ENCODE peak calls at places on chromosomes 6 and 20, in eight cellular contexts. U is DND-41; M is Calu3; F is CD4-positive, alpha-beta T cell; W is fibroblast of mammary gland; O is PC-9; Q is choroid plexus epithelial cell; X is AG04450. Y is an unnamed sample.

GRCh38 chr20:32231847-32232246 is 24.2 kb downstream of the POFUT1 start:
- DNase-seq in U (no peak), M (no peak), F (peak), W (no peak), O (no peak), Q (peak), X (no peak), Y (no peak)

GRCh38 chr20:60255426-60255825 is 297.2 kb downstream of the CDH26 start:
- DNase-seq in U (peak), M (no peak), F (no peak), W (no peak), O (no peak), Q (no peak), X (no peak), Y (no peak)

GRCh38 chr20:22470620-22471026 is 113.7 kb downstream of the FOXA2 start:
- DNase-seq in U (no peak), M (no peak), F (no peak), W (no peak), O (no peak), Q (no peak), X (no peak), Y (no peak)

GRCh38 chr6:32188381-32189081 is 1.5 kb downstream of the PBX2 start:
- DNase-seq in U (no peak), M (no peak), F (no peak), W (no peak), O (no peak), Q (no peak), X (no peak), Y (no peak)

GRCh38 chr6:5061152-5061551 is 24.0 kb upstream of the PPP1R3G start:
- DNase-seq in U (no peak), M (no peak), F (no peak), W (no peak), O (no peak), Q (no peak), X (no peak), Y (no peak)

GRCh38 chr6:5936611-5937010 is 70.1 kb downstream of the NRN1 start:
- DNase-seq in U (no peak), M (no peak), F (no peak), W (peak), O (no peak), Q (no peak), X (no peak), Y (no peak)

GRCh38 chr6:82022614-82023102 is 224.9 kb downstream of the IBTK start:
- DNase-seq in U (no peak), M (peak), F (no peak), W (peak), O (peak), Q (peak), X (peak), Y (no peak)

GRCh38 chr6:117909638-117910037 is 2.6 kb downstream of the SLC35F1 start:
- DNase-seq in U (no peak), M (no peak), F (no peak), W (no peak), O (no peak), Q (no peak), X (no peak), Y (no peak)

GRCh38 chr20:32446301-32447100 is 88.4 kb downstream of the ASXL1 start:
- DNase-seq in U (no peak), M (no peak), F (no peak), W (no peak), O (no peak), Q (no peak), X (no peak), Y (no peak)

GRCh38 chr6:641225-641985 is 15.5 kb downstream of the HUS1B start:
- DNase-seq in U (no peak), M (no peak), F (no peak), W (no peak), O (no peak), Q (no peak), X (no peak), Y (no peak)

GRCh38 chr6:115643762-115644161 is 416.9 kb downstream of the FRK start:
- DNase-seq in U (no peak), M (peak), F (no peak), W (peak), O (peak), Q (peak), X (peak), Y (no peak)

GRCh38 chr6:167676000-167676665 is 150.6 kb upstream of the AFDN start:
- DNase-seq in U (no peak), M (peak), F (no peak), W (no peak), O (no peak), Q (peak), X (no peak), Y (no peak)

GRCh38 chr6:17589402-17590116 is 10.5 kb upstream of the FAM8A1 start:
- DNase-seq in U (peak), M (peak), F (peak), W (peak), O (peak), Q (peak), X (peak), Y (no peak)

GRCh38 chr6:79170915-79171314 is 63.6 kb downstream of the HMGN3 start:
- DNase-seq in U (no peak), M (no peak), F (no peak), W (peak), O (no peak), Q (peak), X (no peak), Y (no peak)

GRCh38 chr20:6735913-6736845 is 31.3 kb upstream of the BMP2 start:
- DNase-seq in U (no peak), M (no peak), F (no peak), W (no peak), O (no peak), Q (peak), X (no peak), Y (no peak)

GRCh38 chr20:2114560-2114959 is 12.9 kb downstream of the STK35 start:
- DNase-seq in U (no peak), M (no peak), F (no peak), W (no peak), O (no peak), Q (no peak), X (no peak), Y (no peak)

GRCh38 chr20:61169870-61170269 is 82.2 kb upstream of the CDH4 start:
- DNase-seq in U (no peak), M (no peak), F (no peak), W (no peak), O (no peak), Q (no peak), X (no peak), Y (no peak)

GRCh38 chr6:139290787-139291294 is 957 bp downstream of the TXLNB start:
- DNase-seq in U (peak), M (no peak), F (peak), W (peak), O (peak), Q (peak), X (no peak), Y (no peak)

GRCh38 chr6:89350281-89351037 is 2.1 kb downstream of the UBE2J1 start:
- DNase-seq in U (peak), M (no peak), F (no peak), W (no peak), O (no peak), Q (peak), X (no peak), Y (no peak)

GRCh38 chr20:45085867-45086266 is 15.1 kb downstream of the KCNS1 start:
- DNase-seq in U (no peak), M (no peak), F (no peak), W (no peak), O (no peak), Q (no peak), X (no peak), Y (no peak)
- TF ChIP-seq CTCF in U (no peak), M (no peak), F (no peak), W (no peak), O (no peak), Q (no peak), X (no peak), Y (no peak)

DNA sequence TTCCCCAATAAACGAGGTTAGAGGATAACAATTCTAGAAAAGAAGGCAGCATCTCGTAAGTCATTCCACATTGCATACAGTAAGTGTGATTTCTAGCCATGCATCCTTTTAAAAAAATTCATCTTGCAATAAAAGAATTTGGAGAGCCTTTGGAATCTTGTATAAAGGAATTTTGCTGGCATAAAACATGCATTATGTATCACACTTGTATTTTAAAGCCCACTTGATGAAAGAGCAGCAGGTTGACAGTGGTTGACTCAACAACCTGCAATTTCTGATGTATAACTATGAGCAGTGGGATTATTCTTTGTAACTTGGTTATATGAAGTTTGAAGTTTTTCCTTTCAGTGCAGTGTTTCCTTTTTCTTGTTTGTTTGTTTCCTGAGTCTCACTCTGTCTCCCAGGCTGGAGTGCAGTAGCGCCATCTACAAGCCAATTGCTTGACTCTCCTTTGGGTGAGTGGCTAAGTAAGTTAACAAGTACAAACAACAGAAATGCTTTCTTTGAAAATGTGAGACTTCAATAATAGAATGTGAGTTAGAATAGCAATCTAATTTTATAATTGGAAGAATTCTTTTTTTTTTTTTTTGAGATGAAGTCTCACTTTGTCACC is 39.9 kb downstream of the JARID2 start:
- DNase-seq in U (no peak), M (no peak), F (no peak), W (no peak), O (peak), Q (peak), X (no peak), Y (no peak)
- TF ChIP-seq CTCF in U (peak), M (no peak), F (no peak), W (no peak), O (no peak), Q (peak), X (no peak), Y (no peak)

DNA sequence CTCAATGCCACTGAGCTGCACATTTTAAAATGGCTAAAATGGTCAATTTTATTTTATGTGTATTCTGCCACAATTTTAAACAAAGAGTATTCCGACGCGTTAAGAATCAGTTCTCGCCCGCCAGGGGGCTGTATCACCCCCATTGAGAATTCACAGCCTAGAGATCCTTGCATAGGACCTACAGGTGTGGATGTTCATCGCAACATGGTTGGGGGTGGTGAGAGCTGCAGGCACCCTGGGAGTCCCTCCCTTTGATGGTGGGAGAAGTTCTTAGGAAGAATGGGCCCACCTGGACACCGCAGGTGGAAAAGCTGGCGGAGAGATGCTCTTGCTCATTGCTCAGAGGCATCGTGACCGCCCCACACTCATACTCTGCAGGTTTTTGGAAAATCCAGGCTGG is 63.5 kb downstream of the SLC2A10 start:
- DNase-seq in U (no peak), M (no peak), F (no peak), W (no peak), O (no peak), Q (no peak), X (no peak), Y (no peak)
- TF ChIP-seq CTCF in U (no peak), M (no peak), F (no peak), W (peak), O (peak), Q (peak), X (peak), Y (peak)

DNA sequence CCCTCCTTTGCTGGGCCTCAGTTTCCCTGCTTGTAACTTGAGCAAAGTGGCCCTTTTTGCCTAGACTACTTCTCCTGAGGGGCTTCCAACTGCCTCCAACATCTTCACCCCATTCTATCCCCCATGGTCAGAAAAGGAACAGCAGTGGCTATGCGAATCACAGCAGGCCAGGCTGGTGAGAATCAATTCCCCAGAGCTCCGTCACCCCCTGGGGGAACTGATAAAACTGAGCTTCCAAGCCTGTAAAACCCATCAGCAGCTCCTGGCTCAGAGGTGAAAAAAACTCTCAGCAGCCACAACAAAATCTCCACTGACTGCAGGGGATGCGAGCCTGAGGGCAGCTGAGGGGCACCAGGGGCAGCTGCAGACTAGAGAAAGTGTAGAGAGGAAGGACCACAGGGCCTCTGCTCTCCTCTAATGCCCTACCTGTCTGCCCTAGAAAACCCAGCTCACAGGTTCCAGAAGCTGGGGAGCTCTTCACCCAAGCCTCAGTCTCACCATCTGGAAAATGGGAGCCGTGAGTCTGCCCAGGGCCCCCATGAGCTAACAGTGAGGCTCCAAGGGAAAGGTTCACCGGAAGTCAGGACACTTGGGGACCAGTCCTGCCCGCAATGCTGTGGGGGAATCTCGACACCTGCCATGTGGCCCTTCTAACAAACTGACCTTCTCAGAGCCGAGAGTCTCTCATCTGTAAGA is 120.6 kb downstream of the GRM4 start:
- DNase-seq in U (no peak), M (no peak), F (no peak), W (no peak), O (no peak), Q (peak), X (no peak), Y (no peak)
- TF ChIP-seq CTCF in U (no peak), M (no peak), F (no peak), W (no peak), O (no peak), Q (peak), X (no peak), Y (no peak)

DNA sequence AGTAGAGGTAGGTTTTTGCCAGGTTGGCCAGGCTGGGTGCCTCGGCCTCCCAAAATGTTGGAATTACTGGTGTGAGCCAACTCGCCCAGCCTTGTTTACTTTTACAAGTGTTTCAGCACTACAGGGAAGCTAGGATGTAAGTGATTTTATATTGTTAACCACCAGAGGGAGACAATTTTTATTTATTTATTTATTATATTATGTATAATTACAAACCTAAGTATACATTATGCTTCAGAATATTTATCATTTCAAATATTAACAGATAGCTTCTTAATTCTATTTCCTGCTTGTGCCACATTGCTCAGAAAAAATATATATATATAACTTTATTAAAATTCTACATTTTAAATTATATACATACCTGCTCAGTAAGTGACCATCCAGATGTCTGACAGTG is 9.8 kb downstream of the MMUT start:
- DNase-seq in U (no peak), M (no peak), F (no peak), W (no peak), O (no peak), Q (peak), X (no peak), Y (no peak)
- TF ChIP-seq CTCF in U (peak), M (peak), F (peak), W (peak), O (peak), Q (peak), X (peak), Y (peak)

DNA sequence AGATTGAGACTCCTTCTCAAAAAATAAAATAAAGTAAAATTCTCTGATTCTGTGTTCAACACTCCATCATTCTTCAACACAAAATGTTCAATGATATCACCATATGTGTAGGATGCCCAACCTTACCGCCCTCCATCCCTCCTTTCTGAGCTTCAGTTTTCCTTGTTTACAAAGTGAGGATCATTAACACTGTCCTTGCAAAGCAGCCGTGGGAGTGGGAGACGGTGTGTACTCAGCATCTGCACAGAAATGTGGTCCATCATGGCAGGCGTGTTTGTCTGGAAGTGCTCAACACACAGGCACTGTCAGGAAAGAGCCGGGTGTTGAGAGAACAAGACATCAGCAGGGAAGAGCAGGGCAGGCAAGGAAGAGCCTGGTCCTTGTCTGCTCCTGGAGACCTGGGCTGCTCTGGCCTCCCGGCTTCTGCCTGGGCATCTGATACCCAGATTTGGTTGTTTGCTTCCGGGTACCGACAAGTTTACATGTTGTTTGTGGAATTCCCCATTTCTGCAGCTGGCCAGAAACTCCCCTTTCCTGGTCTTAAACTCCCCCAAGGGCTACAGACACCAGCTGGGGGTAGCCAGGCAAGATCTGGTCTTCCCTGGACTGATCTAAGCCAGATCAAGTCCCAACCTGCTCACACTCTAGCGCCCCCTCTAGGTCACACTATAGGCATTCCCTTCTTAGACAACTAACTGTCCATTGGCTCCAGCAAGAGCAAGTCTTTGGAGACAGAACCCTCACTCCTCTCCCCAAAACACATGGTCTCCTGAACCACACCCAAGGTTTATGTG is 26.7 kb upstream of the TTPAL start:
- DNase-seq in U (peak), M (peak), F (no peak), W (peak), O (no peak), Q (peak), X (no peak), Y (peak)
- TF ChIP-seq CTCF in U (peak), M (peak), F (no peak), W (peak), O (peak), Q (peak), X (peak), Y (no peak)

GRCh38 chr20:54197621-54198604 is 10.0 kb upstream of the PFDN4 start:
- DNase-seq in U (no peak), M (peak), F (no peak), W (peak), O (peak), Q (peak), X (no peak), Y (no peak)

GRCh38 chr20:54194724-54195438 is 13.0 kb upstream of the PFDN4 start:
- DNase-seq in U (no peak), M (peak), F (no peak), W (peak), O (no peak), Q (peak), X (no peak), Y (no peak)

GRCh38 chr20:54193817-54194216 is 14.1 kb upstream of the PFDN4 start:
- DNase-seq in U (no peak), M (no peak), F (no peak), W (no peak), O (no peak), Q (no peak), X (no peak), Y (no peak)

GRCh38 chr20:54199283-54199682 is 8.6 kb upstream of the PFDN4 start:
- DNase-seq in U (no peak), M (no peak), F (no peak), W (no peak), O (no peak), Q (no peak), X (no peak), Y (no peak)

GRCh38 chr20:54195483-54196472 is 12.1 kb upstream of the PFDN4 start:
- DNase-seq in U (no peak), M (no peak), F (no peak), W (no peak), O (no peak), Q (no peak), X (no peak), Y (no peak)
- TF ChIP-seq CTCF in U (no peak), M (no peak), F (no peak), W (no peak), O (no peak), Q (no peak), X (no peak), Y (no peak)

GRCh38 chr6:38722727-38723334 is 7.7 kb downstream of the DNAH8 start:
- DNase-seq in U (no peak), M (no peak), F (no peak), W (no peak), O (no peak), Q (no peak), X (no peak), Y (no peak)

GRCh38 chr6:38722037-38722436 is 6.9 kb downstream of the DNAH8 start:
- DNase-seq in U (no peak), M (no peak), F (no peak), W (no peak), O (no peak), Q (no peak), X (no peak), Y (no peak)

GRCh38 chr6:38719358-38719757 is 4.2 kb downstream of the DNAH8 start:
- DNase-seq in U (no peak), M (no peak), F (no peak), W (no peak), O (no peak), Q (no peak), X (no peak), Y (no peak)

GRCh38 chr6:38716825-38717224 is 1.7 kb downstream of the DNAH8 start:
- DNase-seq in U (no peak), M (no peak), F (no peak), W (no peak), O (no peak), Q (no peak), X (no peak), Y (no peak)

DNA sequence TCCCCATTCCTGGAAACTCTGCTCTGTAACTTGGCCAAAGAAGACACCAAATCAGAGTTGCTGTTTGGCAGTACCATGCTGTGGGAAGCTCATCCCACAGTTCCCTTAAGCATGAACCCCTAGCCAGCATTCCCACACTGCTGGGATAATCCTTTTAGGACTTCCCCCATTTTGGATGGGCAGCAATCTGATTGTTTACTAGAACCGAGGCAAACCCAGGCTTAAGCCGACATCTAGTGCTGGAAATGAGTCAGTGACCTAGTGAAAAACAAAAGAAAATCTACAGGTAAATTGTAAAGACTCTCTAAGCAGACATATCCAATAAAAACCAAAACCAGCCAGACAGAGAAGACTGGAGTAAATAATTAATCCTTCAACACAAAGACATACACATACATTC is 5.2 kb downstream of the DNAH8 start:
- DNase-seq in U (no peak), M (peak), F (no peak), W (no peak), O (no peak), Q (peak), X (no peak), Y (no peak)
- TF ChIP-seq CTCF in U (peak), M (no peak), F (no peak), W (no peak), O (peak), Q (peak), X (peak), Y (no peak)

Y was measured in glutamatergic neuron.